ENCODE peak calls at places on chromosomes 11 and 22, in four cellular contexts. One of them, this sample, is unnamed.

GRCh38 chr11:128735935-128736610 is 42.2 kb downstream of the FLI1 start:
- DNase-seq in tibial nerve: no peak
- DNase-seq in ovary: no peak
- DNase-seq in transverse colon: no peak
- DNase-seq in this sample: no peak

GRCh38 chr11:113104390-113105251 is 143.4 kb downstream of the NCAM1 start:
- DNase-seq in ovary: no peak
- DNase-seq in tibial nerve: no peak
- DNase-seq in transverse colon: no peak
- DNase-seq in this sample: no peak

GRCh38 chr22:38455530-38456271 is 702 bp upstream of the KCNJ4 start:
- DNase-seq in tibial nerve: no peak
- DNase-seq in ovary: no peak
- DNase-seq in transverse colon: no peak
- DNase-seq in this sample: no peak

GRCh38 chr11:97963528-97964331 is 1057.0 kb upstream of the CNTN5 start:
- DNase-seq in transverse colon: no peak
- DNase-seq in tibial nerve: no peak
- DNase-seq in ovary: no peak
- DNase-seq in this sample: no peak

GRCh38 chr11:61028135-61028729 is 56.8 kb downstream of the CD6 start:
- DNase-seq in tibial nerve: no peak
- DNase-seq in transverse colon: peak
- DNase-seq in ovary: no peak
- DNase-seq in this sample: peak

GRCh38 chr11:40514124-40514523 is 945.3 kb downstream of the LRRC4C start:
- DNase-seq in tibial nerve: no peak
- DNase-seq in transverse colon: no peak
- DNase-seq in ovary: no peak
- DNase-seq in this sample: no peak

GRCh38 chr22:48084041-48084748 is 1321.7 kb downstream of the TBC1D22A start:
- DNase-seq in transverse colon: no peak
- DNase-seq in tibial nerve: no peak
- DNase-seq in ovary: no peak
- DNase-seq in this sample: peak

GRCh38 chr22:47121791-47122190 is 359.3 kb downstream of the TBC1D22A start:
- DNase-seq in transverse colon: no peak
- DNase-seq in tibial nerve: no peak
- DNase-seq in ovary: peak
- DNase-seq in this sample: no peak

GRCh38 chr22:41525450-41526225 is 18.6 kb downstream of the POLR3H start:
- DNase-seq in tibial nerve: no peak
- DNase-seq in transverse colon: no peak
- DNase-seq in ovary: peak
- DNase-seq in this sample: no peak

GRCh38 chr11:110432713-110433392 is 3.1 kb downstream of the FDX1 start:
- DNase-seq in transverse colon: no peak
- DNase-seq in tibial nerve: no peak
- DNase-seq in ovary: no peak
- DNase-seq in this sample: no peak

GRCh38 chr11:87059596-87059995 is 21.9 kb downstream of the TMEM135 start:
- DNase-seq in transverse colon: no peak
- DNase-seq in tibial nerve: no peak
- DNase-seq in ovary: no peak
- DNase-seq in this sample: peak

DNA sequence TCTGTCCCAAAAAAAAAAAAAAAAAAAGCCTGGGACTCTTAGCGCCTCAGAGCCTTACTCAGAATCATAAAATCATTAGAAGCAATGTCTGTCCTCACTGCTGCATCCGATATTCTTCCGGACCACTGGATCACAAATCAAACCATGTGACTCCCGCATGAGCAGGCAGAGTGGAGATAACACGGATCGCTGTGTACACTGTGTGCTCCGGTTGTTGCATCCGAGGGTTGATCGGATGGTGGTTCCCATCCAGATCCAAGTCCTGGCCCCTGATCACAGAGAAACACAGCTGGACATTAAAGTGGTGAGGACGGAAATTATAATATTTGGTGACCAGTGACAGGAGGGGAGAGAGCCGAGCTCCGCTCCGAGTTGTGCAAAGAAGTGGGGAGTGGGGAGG is 9.7 kb upstream of the TXNRD2 start:
- DNase-seq in tibial nerve: no peak
- DNase-seq in ovary: no peak
- DNase-seq in transverse colon: no peak
- DNase-seq in this sample: no peak
- H3K27ac ChIP-seq in tibial nerve: no peak
- H3K27ac ChIP-seq in ovary: peak
- H3K27ac ChIP-seq in transverse colon: no peak
- H3K27ac ChIP-seq in this sample: no peak

GRCh38 chr11:33257160-33257896 is at the start of gene HIPK3:
- DNase-seq in transverse colon: peak
- DNase-seq in ovary: peak
- DNase-seq in tibial nerve: peak
- DNase-seq in this sample: peak
- TF ChIP-seq POLR2A in transverse colon: peak
- TF ChIP-seq POLR2A in ovary: peak
- TF ChIP-seq POLR2A in tibial nerve: peak
- TF ChIP-seq POLR2A in this sample: peak

DNA sequence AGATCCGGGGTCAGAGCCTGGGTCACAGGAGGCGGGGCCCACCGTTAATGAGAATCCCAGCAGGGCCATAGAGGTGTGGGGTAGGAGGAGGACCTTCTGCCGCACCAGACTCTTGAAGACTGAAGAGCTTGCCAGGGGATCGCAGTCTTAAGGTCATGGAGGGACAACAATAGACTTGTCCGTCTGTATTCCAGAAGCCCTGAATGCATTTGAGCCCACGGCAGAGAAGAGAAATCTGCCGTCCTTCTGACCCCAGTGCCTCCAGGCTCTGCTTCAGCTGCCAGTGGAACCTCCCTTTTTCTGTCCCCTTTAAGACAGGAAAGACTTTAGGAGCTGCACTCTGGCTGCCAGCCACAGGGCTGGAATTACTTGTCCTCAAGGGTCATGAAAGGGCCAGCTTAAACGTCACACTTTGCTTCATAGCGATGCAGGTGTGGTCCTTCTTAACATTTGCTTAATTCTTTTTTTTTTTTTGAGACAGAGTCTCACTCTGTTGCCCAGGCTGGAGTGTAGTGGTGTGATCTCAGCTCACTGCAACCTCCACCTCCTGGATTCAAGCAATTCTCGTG is 15.5 kb upstream of the ST3GAL4 start:
- DNase-seq in ovary: peak
- DNase-seq in tibial nerve: peak
- DNase-seq in transverse colon: no peak
- DNase-seq in this sample: peak
- H3K27ac ChIP-seq in ovary: no peak
- H3K27ac ChIP-seq in tibial nerve: peak
- H3K27ac ChIP-seq in transverse colon: no peak
- H3K27ac ChIP-seq in this sample: no peak

GRCh38 chr22:17797721-17798559 is 23.7 kb upstream of the BID start:
- DNase-seq in transverse colon: no peak
- DNase-seq in tibial nerve: no peak
- DNase-seq in ovary: no peak
- DNase-seq in this sample: no peak
- TF ChIP-seq POLR2A in transverse colon: no peak
- TF ChIP-seq POLR2A in tibial nerve: no peak
- TF ChIP-seq POLR2A in ovary: no peak
- TF ChIP-seq POLR2A in this sample: no peak

GRCh38 chr11:46271875-46272815 is 5.3 kb upstream of the CREB3L1 start:
- DNase-seq in ovary: no peak
- DNase-seq in tibial nerve: no peak
- DNase-seq in transverse colon: no peak
- DNase-seq in this sample: peak
- H3K27ac ChIP-seq in ovary: peak
- H3K27ac ChIP-seq in tibial nerve: peak
- H3K27ac ChIP-seq in transverse colon: peak
- H3K27ac ChIP-seq in this sample: peak